ENCODE peak calls at places on chromosome 20, in nine cellular contexts. K is mammary epithelial cell, D is SK-N-SH, V is fibroblast of lung, S is neuronal stem cell, E is HCT116, Q is IMR-90, Y is heart right ventricle, L is PC-3. A is an unnamed sample.

GRCh38 chr20:50520222-50520877 is 10.2 kb downstream of the PTPN1 start:
- DNase-seq in K (no peak), D (no peak), V (no peak), S (no peak), E (no peak), Q (no peak), Y (no peak), L (no peak), A (no peak)

GRCh38 chr20:4836935-4837334 is 115.2 kb downstream of the PRND start:
- DNase-seq in K (no peak), D (no peak), V (no peak), S (no peak), E (no peak), Q (no peak), Y (no peak), L (no peak), A (peak; percentile 48)

GRCh38 chr20:32386091-32386490 is 28.0 kb downstream of the ASXL1 start:
- DNase-seq in K (no peak), D (no peak), V (peak; percentile 7), S (no peak), E (no peak), Q (no peak), Y (no peak), L (no peak), A (no peak)

GRCh38 chr20:19986419-19986818 is 30.7 kb upstream of the NAA20 start:
- DNase-seq in K (peak; percentile 61), D (no peak), V (peak; percentile 74), S (no peak), E (no peak), Q (peak; percentile 85), Y (no peak), L (no peak), A (no peak)

GRCh38 chr20:61584851-61585250 is 332.8 kb downstream of the CDH4 start:
- DNase-seq in K (no peak), D (peak; percentile 68), V (no peak), S (no peak), E (no peak), Q (no peak), Y (peak; percentile 52), L (no peak), A (no peak)

GRCh38 chr20:61251529-61252393 is at the start of gene CDH4:
- DNase-seq in K (peak; percentile 53), D (peak; percentile 63), V (peak; percentile 36), S (no peak), E (no peak), Q (no peak), Y (no peak), L (no peak), A (no peak)

GRCh38 chr20:51687071-51687470 is 81.1 kb downstream of the ATP9A start:
- DNase-seq in K (peak; percentile 63), D (no peak), V (peak; percentile 77), S (no peak), E (peak; percentile 63), Q (peak; percentile 50), Y (no peak), L (peak; percentile 98), A (no peak)

GRCh38 chr20:25273541-25274358 is 25.9 kb downstream of the PYGB start:
- DNase-seq in K (no peak), D (no peak), V (no peak), S (no peak), E (no peak), Q (no peak), Y (peak; percentile 3), L (no peak), A (peak; percentile 86)

GRCh38 chr20:63551068-63551467 is 2.9 kb upstream of the FNDC11 start:
- DNase-seq in K (no peak), D (no peak), V (no peak), S (no peak), E (no peak), Q (no peak), Y (no peak), L (no peak), A (no peak)

GRCh38 chr20:63548542-63548941 is 993 bp upstream of the SRMS start:
- DNase-seq in K (no peak), D (no peak), V (no peak), S (no peak), E (no peak), Q (no peak), Y (no peak), L (no peak), A (no peak)

GRCh38 chr20:63547484-63548480 is at the start of gene SRMS:
- DNase-seq in K (no peak), D (peak; percentile 60), V (no peak), S (no peak), E (no peak), Q (no peak), Y (no peak), L (peak; percentile 15), A (no peak)

GRCh38 chr20:63549679-63550282 is 2.2 kb upstream of the SRMS start:
- DNase-seq in K (no peak), D (no peak), V (no peak), S (no peak), E (no peak), Q (no peak), Y (no peak), L (no peak), A (no peak)

GRCh38 chr20:63548992-63549391 is 1.4 kb upstream of the SRMS start:
- DNase-seq in K (no peak), D (no peak), V (no peak), S (no peak), E (no peak), Q (no peak), Y (no peak), L (no peak), A (no peak)
- H3K4me3 ChIP-seq in K (no peak overlapping the region), D (no peak overlapping the region), V (no peak overlapping the region), S (no peak overlapping the region), E (no peak overlapping the region), Q (no peak overlapping the region), Y (no peak overlapping the region), L (no peak overlapping the region), A (no peak overlapping the region)

DNA sequence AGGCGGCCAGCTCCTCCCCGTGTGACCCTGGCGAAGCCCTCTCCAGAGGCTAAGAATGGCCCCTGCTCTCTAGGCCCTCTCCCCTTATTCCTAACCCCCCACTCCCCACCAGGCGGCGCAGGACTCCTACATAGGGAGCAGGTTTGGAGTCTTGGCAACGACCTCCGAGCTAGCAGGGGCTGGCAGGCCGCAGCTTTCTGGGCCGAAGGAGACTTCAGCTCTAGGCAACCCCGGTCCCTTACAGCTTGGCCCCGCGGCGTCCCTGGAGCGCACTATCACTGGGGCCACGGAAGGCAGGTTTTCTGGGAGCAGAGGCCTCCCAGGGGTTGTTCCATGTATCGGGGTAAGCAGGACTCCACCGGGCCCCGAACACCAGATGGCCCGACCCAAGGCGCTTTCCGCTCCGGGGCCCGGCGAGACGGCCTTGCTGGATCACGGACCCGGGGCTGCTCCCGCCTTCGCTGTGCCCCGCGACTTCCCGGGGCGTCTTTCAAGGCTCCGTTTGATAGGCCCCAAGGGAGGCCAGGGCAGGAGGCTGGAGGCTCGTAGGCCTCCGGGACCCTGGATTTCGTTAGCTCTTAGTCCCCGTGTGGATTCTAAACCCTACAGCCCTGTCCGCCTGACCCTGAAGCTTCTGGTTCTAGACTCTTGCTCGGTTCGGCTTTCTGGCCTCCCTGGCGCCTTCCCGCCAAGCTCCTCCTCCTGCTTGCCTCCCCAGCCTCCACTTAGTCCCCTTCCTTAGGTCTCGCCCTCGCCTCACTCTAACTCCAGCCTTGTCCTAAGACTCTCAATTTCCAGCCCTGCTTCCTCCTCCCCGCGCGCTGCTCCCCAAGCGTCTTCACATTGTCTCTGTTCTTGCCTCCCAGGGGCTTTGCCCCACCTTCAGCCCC is 1.9 kb downstream of the SLC32A1 start:
- DNase-seq in K (no peak), D (peak; percentile 91), V (no peak), S (peak; percentile 84), E (no peak), Q (peak; percentile 11), Y (peak; percentile 41), L (peak; percentile 47), A (no peak)
- H3K4me1 ChIP-seq in K (peaks cover 5% of the 10 kb centered on the region), D (peaks cover 26% of the 10 kb centered on the region), V (no peaks in the 10 kb centered on the region), S (peaks cover 27% of the 10 kb centered on the region), E (peaks cover 4% of the 10 kb centered on the region), Q (no peaks in the 10 kb centered on the region), Y (peaks cover 55% of the 10 kb centered on the region), L (peaks cover 2% of the 10 kb centered on the region), A (no peaks in the 10 kb centered on the region)

GRCh38 chr20:21557246-21557982 is 43.5 kb upstream of the NKX2-2 start:
- DNase-seq in K (no peak), D (no peak), V (no peak), S (no peak), E (no peak), Q (no peak), Y (no peak), L (no peak), A (no peak)

GRCh38 chr20:21556398-21556797 is 42.5 kb upstream of the NKX2-2 start:
- DNase-seq in K (no peak), D (no peak), V (no peak), S (no peak), E (no peak), Q (no peak), Y (no peak), L (no peak), A (no peak)

GRCh38 chr20:21554376-21554890 is 40.6 kb upstream of the NKX2-2 start:
- DNase-seq in K (no peak), D (no peak), V (no peak), S (no peak), E (no peak), Q (no peak), Y (no peak), L (no peak), A (no peak)

GRCh38 chr20:21554985-21555384 is 41.1 kb upstream of the NKX2-2 start:
- DNase-seq in K (no peak), D (no peak), V (no peak), S (no peak), E (no peak), Q (no peak), Y (no peak), L (no peak), A (no peak)

DNA sequence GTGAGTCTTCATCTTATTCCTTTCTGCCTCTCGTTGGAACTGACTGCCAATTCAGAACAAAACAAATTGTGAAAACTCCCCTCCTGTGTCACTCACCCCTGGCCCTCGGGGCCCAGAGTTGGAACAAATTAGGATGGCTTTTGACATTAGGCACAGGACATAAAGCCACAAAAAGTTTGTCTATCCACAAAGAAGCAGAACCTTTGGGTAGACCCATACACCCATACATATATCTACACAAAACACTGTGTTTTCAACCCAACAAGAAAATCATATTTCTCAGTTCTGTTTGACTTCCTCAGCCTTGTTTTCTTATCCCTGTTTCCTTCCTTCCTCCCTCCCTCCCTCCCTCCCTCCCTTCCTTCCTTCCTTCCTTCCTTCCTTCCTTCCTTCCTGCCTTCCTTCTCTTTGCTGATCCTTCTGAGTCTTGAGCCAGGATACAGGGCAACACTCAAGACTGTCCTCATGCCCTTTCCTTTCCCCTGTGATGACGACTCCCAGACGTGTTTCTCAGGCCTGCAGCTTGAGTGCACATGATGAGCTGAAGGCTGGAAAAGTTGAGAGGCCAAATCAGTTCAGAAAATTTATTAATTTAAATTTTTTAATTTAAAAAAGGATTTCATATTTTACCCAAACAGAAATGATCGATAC is 41.7 kb upstream of the NKX2-2 start:
- DNase-seq in K (no peak), D (no peak), V (no peak), S (no peak), E (no peak), Q (no peak), Y (no peak), L (no peak), A (no peak)
- H3K4me3 ChIP-seq in K (no peak overlapping the region), D (no peak overlapping the region), V (no peak overlapping the region), S (no peak overlapping the region), E (no peak overlapping the region), Q (no peak overlapping the region), Y (no peak overlapping the region), L (no peak overlapping the region), A (no peak overlapping the region)

GRCh38 chr20:64077876-64078551 is 1.3 kb downstream of the RGS19 start:
- DNase-seq in K (no peak), D (no peak), V (no peak), S (no peak), E (no peak), Q (no peak), Y (no peak), L (no peak), A (no peak)

GRCh38 chr20:64077541-64077875 is 1.8 kb downstream of the RGS19 start:
- DNase-seq in K (no peak), D (no peak), V (no peak), S (no peak), E (no peak), Q (no peak), Y (no peak), L (no peak), A (no peak)

GRCh38 chr20:64075556-64075955 is 3.8 kb downstream of the RGS19 start:
- DNase-seq in K (no peak), D (no peak), V (no peak), S (no peak), E (no peak), Q (no peak), Y (no peak), L (no peak), A (no peak)

GRCh38 chr20:64076061-64076997 is 3.0 kb downstream of the RGS19 start:
- DNase-seq in K (no peak), D (no peak), V (no peak), S (no peak), E (no peak), Q (no peak), Y (no peak), L (no peak), A (no peak)

DNA sequence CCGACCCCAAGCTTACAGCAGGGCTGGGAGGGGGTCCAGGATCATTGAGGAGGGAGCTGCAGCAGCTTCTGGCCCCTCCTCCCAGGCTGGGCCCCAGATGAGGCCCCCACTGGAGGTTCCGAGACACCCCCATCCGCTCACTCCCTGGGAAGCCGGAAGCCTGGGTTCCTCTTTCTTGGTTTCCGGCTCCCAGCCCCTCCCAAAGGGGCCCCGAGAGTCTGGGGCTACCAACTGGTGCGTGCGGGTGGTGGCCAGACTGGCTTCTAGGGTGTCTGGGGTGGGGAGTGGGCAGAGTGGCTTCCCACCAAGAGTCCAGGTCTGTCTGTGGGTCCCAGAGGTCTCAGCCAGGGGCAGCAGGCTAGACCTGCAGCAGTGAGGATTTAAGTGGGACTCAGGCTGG is 2.2 kb downstream of the RGS19 start:
- DNase-seq in K (no peak), D (no peak), V (no peak), S (no peak), E (no peak), Q (no peak), Y (no peak), L (no peak), A (no peak)
- H3K4me1 ChIP-seq in K (peaks cover 13% of the 10 kb centered on the region), D (peaks cover 22% of the 10 kb centered on the region), V (peaks cover 5% of the 10 kb centered on the region), S (peaks cover 19% of the 10 kb centered on the region), E (peaks cover 9% of the 10 kb centered on the region), Q (peaks cover 11% of the 10 kb centered on the region), Y (peaks cover 13% of the 10 kb centered on the region), L (peaks cover 13% of the 10 kb centered on the region), A (peaks cover 13% of the 10 kb centered on the region)